ENCODE peak calls at places on chromosomes 6 and 20, in seven cellular contexts. One of them, this sample, is unnamed.

GRCh38 chr6:40555092-40555491 is 32.1 kb downstream of the LRFN2 start:
- DNase-seq in HT-29: no peak
- DNase-seq in OCI-LY7: no peak
- DNase-seq in psoas muscle: no peak
- DNase-seq in CD4-positive, alpha-beta T cell: no peak
- DNase-seq in dermis blood vessel endothelial cell: no peak
- DNase-seq in ACHN: no peak
- DNase-seq in this sample: no peak

GRCh38 chr6:101163611-101164010 is 229.9 kb upstream of the GRIK2 start:
- DNase-seq in psoas muscle: no peak
- DNase-seq in OCI-LY7: no peak
- DNase-seq in ACHN: no peak
- DNase-seq in HT-29: no peak
- DNase-seq in CD4-positive, alpha-beta T cell: no peak
- DNase-seq in dermis blood vessel endothelial cell: no peak
- DNase-seq in this sample: no peak

GRCh38 chr6:169959129-169960002 is 207.9 kb downstream of the ERMARD start:
- DNase-seq in psoas muscle: no peak
- DNase-seq in OCI-LY7: peak; percentile 95
- DNase-seq in CD4-positive, alpha-beta T cell: peak; percentile 53
- DNase-seq in HT-29: peak; percentile 30
- DNase-seq in dermis blood vessel endothelial cell: peak; percentile 54
- DNase-seq in ACHN: no peak
- DNase-seq in this sample: peak; percentile 31

GRCh38 chr6:89792881-89793280 is 26.7 kb downstream of the MDN1 start:
- DNase-seq in psoas muscle: no peak
- DNase-seq in OCI-LY7: peak; percentile 69
- DNase-seq in dermis blood vessel endothelial cell: peak; percentile 68
- DNase-seq in HT-29: peak; percentile 53
- DNase-seq in CD4-positive, alpha-beta T cell: no peak
- DNase-seq in ACHN: peak; percentile 51
- DNase-seq in this sample: no peak

GRCh38 chr6:64084201-64084663 is 448.6 kb downstream of the PHF3 start:
- DNase-seq in ACHN: no peak
- DNase-seq in OCI-LY7: no peak
- DNase-seq in HT-29: peak; percentile 62
- DNase-seq in psoas muscle: no peak
- DNase-seq in dermis blood vessel endothelial cell: no peak
- DNase-seq in CD4-positive, alpha-beta T cell: no peak
- DNase-seq in this sample: no peak

GRCh38 chr6:28474441-28475219 is 31.3 kb upstream of the ZSCAN23 start:
- DNase-seq in dermis blood vessel endothelial cell: peak; percentile 69
- DNase-seq in CD4-positive, alpha-beta T cell: no peak
- DNase-seq in ACHN: peak; percentile 83
- DNase-seq in psoas muscle: no peak
- DNase-seq in OCI-LY7: peak; percentile 4
- DNase-seq in HT-29: peak; percentile 91
- DNase-seq in this sample: no peak

GRCh38 chr20:52493177-52493711 is 301.7 kb upstream of the ZFP64 start:
- DNase-seq in CD4-positive, alpha-beta T cell: no peak
- DNase-seq in ACHN: no peak
- DNase-seq in HT-29: no peak
- DNase-seq in psoas muscle: no peak
- DNase-seq in OCI-LY7: no peak
- DNase-seq in dermis blood vessel endothelial cell: peak; percentile 92
- DNase-seq in this sample: no peak

GRCh38 chr6:126574301-126574700 is 234.4 kb downstream of the CENPW start:
- DNase-seq in psoas muscle: no peak
- DNase-seq in OCI-LY7: no peak
- DNase-seq in CD4-positive, alpha-beta T cell: no peak
- DNase-seq in ACHN: no peak
- DNase-seq in dermis blood vessel endothelial cell: no peak
- DNase-seq in HT-29: no peak
- DNase-seq in this sample: no peak

GRCh38 chr20:51360451-51361230 is 181.9 kb downstream of the NFATC2 start:
- DNase-seq in ACHN: peak; percentile 94
- DNase-seq in dermis blood vessel endothelial cell: peak; percentile 98
- DNase-seq in OCI-LY7: no peak
- DNase-seq in CD4-positive, alpha-beta T cell: no peak
- DNase-seq in psoas muscle: no peak
- DNase-seq in HT-29: no peak
- DNase-seq in this sample: no peak

GRCh38 chr6:81788748-81789147 is 36.3 kb upstream of the TENT5A start:
- DNase-seq in dermis blood vessel endothelial cell: no peak
- DNase-seq in psoas muscle: no peak
- DNase-seq in HT-29: no peak
- DNase-seq in OCI-LY7: no peak
- DNase-seq in ACHN: no peak
- DNase-seq in CD4-positive, alpha-beta T cell: no peak
- DNase-seq in this sample: no peak

GRCh38 chr6:166029506-166029905 is 138.1 kb downstream of the TBXT start:
- DNase-seq in dermis blood vessel endothelial cell: no peak
- DNase-seq in HT-29: no peak
- DNase-seq in CD4-positive, alpha-beta T cell: no peak
- DNase-seq in OCI-LY7: no peak
- DNase-seq in psoas muscle: no peak
- DNase-seq in ACHN: no peak
- DNase-seq in this sample: no peak

GRCh38 chr6:137056121-137056880 is 11.5 kb upstream of the IL20RA start:
- DNase-seq in ACHN: no peak
- DNase-seq in dermis blood vessel endothelial cell: no peak
- DNase-seq in OCI-LY7: no peak
- DNase-seq in CD4-positive, alpha-beta T cell: no peak
- DNase-seq in psoas muscle: no peak
- DNase-seq in HT-29: no peak
- DNase-seq in this sample: no peak

GRCh38 chr20:2752631-2753455 is 47.6 kb downstream of the CPXM1 start:
- DNase-seq in dermis blood vessel endothelial cell: peak; percentile 62
- DNase-seq in HT-29: peak; percentile 28
- DNase-seq in OCI-LY7: no peak
- DNase-seq in ACHN: peak; percentile 64
- DNase-seq in psoas muscle: no peak
- DNase-seq in CD4-positive, alpha-beta T cell: no peak
- DNase-seq in this sample: peak; percentile 52

GRCh38 chr6:14354919-14355572 is 237.5 kb downstream of the CD83 start:
- DNase-seq in OCI-LY7: no peak
- DNase-seq in CD4-positive, alpha-beta T cell: no peak
- DNase-seq in HT-29: no peak
- DNase-seq in psoas muscle: peak; percentile 69
- DNase-seq in dermis blood vessel endothelial cell: no peak
- DNase-seq in ACHN: no peak
- DNase-seq in this sample: peak; percentile 49

GRCh38 chr6:72464246-72464645 is 157.6 kb upstream of the KCNQ5 start:
- DNase-seq in CD4-positive, alpha-beta T cell: no peak
- DNase-seq in OCI-LY7: no peak
- DNase-seq in HT-29: no peak
- DNase-seq in dermis blood vessel endothelial cell: no peak
- DNase-seq in psoas muscle: no peak
- DNase-seq in ACHN: no peak
- DNase-seq in this sample: no peak

GRCh38 chr6:33427585-33428218 is 7.8 kb downstream of the SYNGAP1 start:
- DNase-seq in psoas muscle: peak; percentile 77
- DNase-seq in ACHN: no peak
- DNase-seq in HT-29: peak; percentile 28
- DNase-seq in OCI-LY7: peak; percentile 31
- DNase-seq in dermis blood vessel endothelial cell: peak; percentile 31
- DNase-seq in CD4-positive, alpha-beta T cell: no peak
- DNase-seq in this sample: peak; percentile 70

GRCh38 chr20:38659613-38659880 is 57.9 kb downstream of the ARHGAP40 start:
- DNase-seq in CD4-positive, alpha-beta T cell: no peak
- DNase-seq in psoas muscle: no peak
- DNase-seq in OCI-LY7: no peak
- DNase-seq in HT-29: no peak
- DNase-seq in dermis blood vessel endothelial cell: no peak
- DNase-seq in ACHN: no peak
- DNase-seq in this sample: no peak

GRCh38 chr6:141667580-141668309 is 465.0 kb upstream of the GJE1 start:
- DNase-seq in ACHN: no peak
- DNase-seq in psoas muscle: no peak
- DNase-seq in CD4-positive, alpha-beta T cell: no peak
- DNase-seq in OCI-LY7: no peak
- DNase-seq in dermis blood vessel endothelial cell: no peak
- DNase-seq in HT-29: no peak
- DNase-seq in this sample: no peak

GRCh38 chr6:167161895-167162467 is 4.2 kb upstream of the GPR31 start:
- DNase-seq in OCI-LY7: no peak
- DNase-seq in ACHN: no peak
- DNase-seq in psoas muscle: no peak
- DNase-seq in CD4-positive, alpha-beta T cell: no peak
- DNase-seq in dermis blood vessel endothelial cell: no peak
- DNase-seq in HT-29: no peak
- DNase-seq in this sample: no peak

GRCh38 chr6:159943101-159943632 is 25.7 kb upstream of the IGF2R start:
- DNase-seq in CD4-positive, alpha-beta T cell: no peak
- DNase-seq in dermis blood vessel endothelial cell: no peak
- DNase-seq in psoas muscle: peak; percentile 73
- DNase-seq in ACHN: no peak
- DNase-seq in OCI-LY7: no peak
- DNase-seq in HT-29: no peak
- DNase-seq in this sample: no peak

GRCh38 chr20:36543187-36544133 is 2.1 kb downstream of the MYL9 start:
- DNase-seq in ACHN: no peak
- DNase-seq in dermis blood vessel endothelial cell: no peak
- DNase-seq in HT-29: no peak
- DNase-seq in OCI-LY7: no peak
- DNase-seq in CD4-positive, alpha-beta T cell: no peak
- DNase-seq in psoas muscle: peak; percentile 90
- DNase-seq in this sample: no peak

GRCh38 chr6:130183271-130184222 is 39.2 kb downstream of the SAMD3 start:
- DNase-seq in OCI-LY7: no peak
- DNase-seq in ACHN: no peak
- DNase-seq in CD4-positive, alpha-beta T cell: no peak
- DNase-seq in psoas muscle: no peak
- DNase-seq in dermis blood vessel endothelial cell: no peak
- DNase-seq in HT-29: no peak
- DNase-seq in this sample: no peak

GRCh38 chr6:110341671-110342304 is 16.4 kb downstream of the METTL24 start:
- DNase-seq in OCI-LY7: peak; percentile 16
- DNase-seq in CD4-positive, alpha-beta T cell: no peak
- DNase-seq in ACHN: peak; percentile 31
- DNase-seq in HT-29: peak; percentile 56
- DNase-seq in dermis blood vessel endothelial cell: peak; percentile 22
- DNase-seq in psoas muscle: no peak
- DNase-seq in this sample: no peak

GRCh38 chr20:43590036-43590391 is 723 bp upstream of the IFT52 start:
- DNase-seq in OCI-LY7: peak; percentile 39
- DNase-seq in HT-29: no peak
- DNase-seq in ACHN: peak; percentile 6
- DNase-seq in psoas muscle: no peak
- DNase-seq in dermis blood vessel endothelial cell: peak; percentile 29
- DNase-seq in CD4-positive, alpha-beta T cell: peak; percentile 1
- DNase-seq in this sample: no peak

GRCh38 chr20:5977223-5977622 is 26.8 kb downstream of the MCM8 start:
- DNase-seq in ACHN: no peak
- DNase-seq in dermis blood vessel endothelial cell: no peak
- DNase-seq in HT-29: no peak
- DNase-seq in OCI-LY7: no peak
- DNase-seq in CD4-positive, alpha-beta T cell: no peak
- DNase-seq in psoas muscle: no peak
- DNase-seq in this sample: no peak

GRCh38 chr6:70549327-70549726 is 17.4 kb upstream of the SDHAF4 start:
- DNase-seq in dermis blood vessel endothelial cell: no peak
- DNase-seq in OCI-LY7: no peak
- DNase-seq in psoas muscle: no peak
- DNase-seq in CD4-positive, alpha-beta T cell: no peak
- DNase-seq in HT-29: no peak
- DNase-seq in ACHN: no peak
- DNase-seq in this sample: no peak

GRCh38 chr6:42038811-42039408 is 11.4 kb upstream of the TAF8 start:
- DNase-seq in psoas muscle: no peak
- DNase-seq in dermis blood vessel endothelial cell: no peak
- DNase-seq in CD4-positive, alpha-beta T cell: no peak
- DNase-seq in ACHN: no peak
- DNase-seq in HT-29: no peak
- DNase-seq in OCI-LY7: no peak
- DNase-seq in this sample: no peak

GRCh38 chr6:105259912-105260889 is 80.4 kb upstream of the POPDC3 start:
- DNase-seq in psoas muscle: no peak
- DNase-seq in ACHN: no peak
- DNase-seq in OCI-LY7: no peak
- DNase-seq in CD4-positive, alpha-beta T cell: no peak
- DNase-seq in HT-29: no peak
- DNase-seq in dermis blood vessel endothelial cell: no peak
- DNase-seq in this sample: no peak

GRCh38 chr20:38113401-38114325 is 51.4 kb downstream of the TGM2 start:
- DNase-seq in dermis blood vessel endothelial cell: peak; percentile 68
- DNase-seq in OCI-LY7: peak; percentile 21
- DNase-seq in psoas muscle: no peak
- DNase-seq in ACHN: peak; percentile 47
- DNase-seq in HT-29: peak; percentile 84
- DNase-seq in CD4-positive, alpha-beta T cell: no peak
- DNase-seq in this sample: no peak

GRCh38 chr20:59939879-59940128 is 301 bp downstream of the PPP1R3D start:
- DNase-seq in OCI-LY7: no peak
- DNase-seq in psoas muscle: peak; percentile 71
- DNase-seq in HT-29: no peak
- DNase-seq in ACHN: no peak
- DNase-seq in CD4-positive, alpha-beta T cell: no peak
- DNase-seq in dermis blood vessel endothelial cell: peak; percentile 47
- DNase-seq in this sample: no peak

GRCh38 chr6:41502607-41503434 is 43.4 kb upstream of the FOXP4 start:
- DNase-seq in HT-29: no peak
- DNase-seq in CD4-positive, alpha-beta T cell: no peak
- DNase-seq in psoas muscle: peak; percentile 61
- DNase-seq in OCI-LY7: no peak
- DNase-seq in dermis blood vessel endothelial cell: no peak
- DNase-seq in ACHN: no peak
- DNase-seq in this sample: no peak

GRCh38 chr20:34872604-34873224 is at the start of gene GGT7:
- DNase-seq in psoas muscle: peak; percentile 92
- DNase-seq in CD4-positive, alpha-beta T cell: peak; percentile 79
- DNase-seq in dermis blood vessel endothelial cell: peak; percentile 73
- DNase-seq in ACHN: peak; percentile 73
- DNase-seq in HT-29: peak; percentile 72
- DNase-seq in OCI-LY7: peak; percentile 88
- DNase-seq in this sample: peak; percentile 90

This sample was measured in activated CD8-positive, alpha-beta memory T cell treated with anti-CD3 and anti-CD28 coated beads, Interleukin-2, amount 50 U/mL, for 4 hours.